ENCODE peak calls at places on chromosomes 11 and 22, in four cellular contexts. X, R, N and J are unnamed samples.

GRCh38 chr11:77379253-77379652 is 77.8 kb upstream of the GDPD4 start:
- DNase-seq in X (no peak), R (no peak), N (no peak), J (no peak)

GRCh38 chr11:95289378-95289777 is 58.4 kb upstream of the SESN3 start:
- DNase-seq in N (no peak), R (no peak), X (no peak), J (no peak)

GRCh38 chr11:109864161-109864661 is 229.0 kb upstream of the ZC3H12C start:
- DNase-seq in R (no peak), N (no peak), X (no peak), J (no peak)

GRCh38 chr22:38272373-38273134 is at the start of gene TMEM184B:
- DNase-seq in X (no peak), R (peak), N (peak), J (peak)

GRCh38 chr11:20511982-20512381 is 87.4 kb upstream of the SLC6A5 start:
- DNase-seq in R (no peak), N (no peak), X (no peak), J (no peak)

GRCh38 chr11:96037267-96037990 is 113.5 kb upstream of the MTMR2 start:
- DNase-seq in R (no peak), N (no peak), X (peak), J (no peak)

GRCh38 chr11:45185228-45185729 is 38.8 kb downstream of the PRDM11 start:
- DNase-seq in X (no peak), R (no peak), N (no peak), J (no peak)

GRCh38 chr11:43868852-43869567 is 11.6 kb upstream of the ALKBH3 start:
- DNase-seq in X (no peak), R (peak), N (no peak), J (peak)

GRCh38 chr11:119367661-119368120 is 13.8 kb downstream of the USP2 start:
- DNase-seq in N (no peak), R (no peak), X (no peak), J (no peak)

GRCh38 chr22:43001271-43002197 is 13.4 kb downstream of the PACSIN2 start:
- DNase-seq in R (peak), X (no peak), N (peak), J (peak)

GRCh38 chr11:93572621-93573020 is 29.4 kb upstream of the SMCO4 start:
- DNase-seq in X (no peak), N (no peak), R (no peak), J (no peak)

GRCh38 chr22:44340271-44341239 is 27.8 kb upstream of the SHISAL1 start:
- DNase-seq in X (peak), R (no peak), N (no peak), J (no peak)

GRCh38 chr11:16373768-16374167 is 17.4 kb upstream of the SOX6 start:
- DNase-seq in N (no peak), X (no peak), R (no peak), J (no peak)

GRCh38 chr22:44963055-44963454 is 46.8 kb downstream of the PHF21B start:
- DNase-seq in R (no peak), X (no peak), N (no peak), J (no peak)

GRCh38 chr11:71352226-71352625 is 96.0 kb downstream of the DHCR7 start:
- DNase-seq in X (no peak), N (no peak), R (no peak), J (no peak)

GRCh38 chr22:20080776-20081654 is 974 bp downstream of the DGCR8 start:
- DNase-seq in N (no peak), R (peak), X (no peak), J (peak)

GRCh38 chr11:10543782-10544181 is 2.8 kb upstream of the RNF141 start:
- DNase-seq in X (no peak), N (no peak), R (no peak), J (no peak)

GRCh38 chr11:119263352-119263940 is 53.5 kb downstream of the MCAM start:
- DNase-seq in X (no peak), N (no peak), R (peak), J (peak)

GRCh38 chr22:47623740-47624103 is 861.3 kb downstream of the TBC1D22A start:
- DNase-seq in N (no peak), R (no peak), X (no peak), J (no peak)

GRCh38 chr11:60985501-60985900 is 14.0 kb downstream of the CD6 start:
- DNase-seq in N (no peak), X (no peak), R (no peak), J (no peak)

GRCh38 chr22:50469377-50470305 is 5.2 kb downstream of the SBF1 start:
- DNase-seq in R (peak), X (peak), N (no peak), J (no peak)

GRCh38 chr22:36285017-36285416 is 32.1 kb downstream of the APOL1 start:
- DNase-seq in X (no peak), N (no peak), R (no peak), J (no peak)

GRCh38 chr11:60868682-60869450 is 1.5 kb downstream of the ZP1 start:
- DNase-seq in N (no peak), X (no peak), R (no peak), J (no peak)

GRCh38 chr11:1113405-1114201 is 38.9 kb downstream of the MUC2 start:
- DNase-seq in N (no peak), X (no peak), R (no peak), J (no peak)

GRCh38 chr11:107370390-107370789 is 87.2 kb downstream of the CWF19L2 start:
- DNase-seq in R (peak), N (no peak), X (no peak), J (peak)

GRCh38 chr11:65305501-65306268 is 9.0 kb upstream of the CDC42EP2 start:
- DNase-seq in R (peak), X (no peak), N (no peak), J (no peak)

GRCh38 chr22:46984751-46985506 is 222.5 kb downstream of the TBC1D22A start:
- DNase-seq in X (no peak), R (peak), N (no peak), J (peak)

GRCh38 chr11:119807841-119808240 is 78.8 kb upstream of the NECTIN1 start:
- DNase-seq in N (no peak), R (no peak), X (no peak), J (no peak)